ENCODE peak calls at places on chromosomes 3 and 15, in five cellular contexts. I, M, L, O and Q are unnamed samples.

GRCh38 chr3:147099076-147099475 is 307.3 kb downstream of the ZIC4 start:
- DNase-seq in I (no peak), M (no peak), L (peak; percentile 24), O (no peak), Q (no peak)

GRCh38 chr3:64806668-64807067 is 118.9 kb upstream of the ADAMTS9 start:
- DNase-seq in I (no peak), M (no peak), L (no peak), O (no peak), Q (no peak)

GRCh38 chr3:187186801-187187421 is 10.4 kb upstream of the RTP1 start:
- DNase-seq in I (no peak), M (peak; percentile 22), L (peak; percentile 82), O (peak; percentile 81), Q (no peak)

GRCh38 chr15:92112180-92112579 is 258.7 kb downstream of the SLCO3A1 start:
- DNase-seq in I (no peak), M (no peak), L (peak; percentile 36), O (peak; percentile 57), Q (no peak)

GRCh38 chr3:60160105-60160791 is 1091.0 kb downstream of the FHIT start:
- DNase-seq in I (no peak), M (no peak), L (no peak), O (no peak), Q (no peak)

GRCh38 chr15:49084285-49084570 is 38.0 kb upstream of the SECISBP2L start:
- DNase-seq in I (no peak), M (no peak), L (no peak), O (no peak), Q (no peak)

GRCh38 chr3:194749631-194750271 is 64.1 kb downstream of the FAM43A start:
- DNase-seq in I (no peak), M (no peak), L (no peak), O (no peak), Q (no peak)

GRCh38 chr3:124138148-124138547 is 146.2 kb upstream of the ROPN1 start:
- DNase-seq in I (no peak), M (no peak), L (no peak), O (no peak), Q (no peak)

GRCh38 chr3:99640214-99640851 is 1.9 kb downstream of the COL8A1 start:
- DNase-seq in I (no peak), M (no peak), L (peak; percentile 52), O (no peak), Q (no peak)

GRCh38 chr3:41131224-41131623 is 68.1 kb upstream of the CTNNB1 start:
- DNase-seq in I (no peak), M (peak; percentile 25), L (no peak), O (no peak), Q (no peak)

GRCh38 chr3:154818676-154819255 is 261.4 kb upstream of the MME start:
- DNase-seq in I (no peak), M (no peak), L (peak; percentile 25), O (no peak), Q (no peak)

GRCh38 chr3:61725851-61726333 is 164.5 kb downstream of the PTPRG start:
- DNase-seq in I (no peak), M (peak; percentile 18), L (peak; percentile 62), O (peak; percentile 24), Q (no peak)

GRCh38 chr15:40823572-40824343 is 4.8 kb downstream of the PPP1R14D start:
- DNase-seq in I (peak; percentile 16), M (no peak), L (peak; percentile 13), O (no peak), Q (no peak)

GRCh38 chr3:61719278-61719977 is 158.1 kb downstream of the PTPRG start:
- DNase-seq in I (no peak), M (no peak), L (no peak), O (no peak), Q (no peak)

GRCh38 chr3:42127226-42127625 is 36.1 kb downstream of the TRAK1 start:
- DNase-seq in I (no peak), M (no peak), L (no peak), O (no peak), Q (no peak)

GRCh38 chr3:137105277-137105977 is 147.6 kb downstream of the IL20RB start:
- DNase-seq in I (peak; percentile 81), M (peak; percentile 54), L (peak; percentile 79), O (peak; percentile 62), Q (peak; percentile 75)